ENCODE peak calls at places on chromosome 1, in eight cellular contexts. S, G, J, V, I, R, U and P are unnamed samples. For H3K9me3 and H3K4me1, the result is how much of the 10 kb centered on the place peaks cover.

GRCh38 chr1:94039514-94039870 is 81.5 kb downstream of the ABCA4 start:
- DNase-seq in S (peak), G (peak), J (peak), V (peak), I (peak), R (peak), U (peak), P (peak)

GRCh38 chr1:231986631-231987291 is 360.2 kb downstream of the DISC1 start:
- DNase-seq in S (peak), G (no peak), J (no peak), V (no peak), I (peak), R (peak), U (no peak), P (no peak)

GRCh38 chr1:7595338-7595737 is 175.8 kb upstream of the VAMP3 start:
- DNase-seq in S (no peak), G (no peak), J (peak), V (no peak), I (no peak), R (peak), U (no peak), P (no peak)

GRCh38 chr1:61496501-61496900 is 228.4 kb downstream of the TM2D1 start:
- DNase-seq in S (peak), G (no peak), J (no peak), V (no peak), I (no peak), R (no peak), U (no peak), P (peak)

GRCh38 chr1:155884028-155884950 is 24.9 kb downstream of the SYT11 start:
- DNase-seq in S (peak), G (no peak), J (no peak), V (no peak), I (no peak), R (no peak), U (no peak), P (no peak)

GRCh38 chr1:199020904-199021303 is 382.1 kb downstream of the PTPRC start:
- DNase-seq in S (no peak), G (no peak), J (no peak), V (peak), I (no peak), R (no peak), U (no peak), P (no peak)

GRCh38 chr1:30693820-30694219 is 29.6 kb downstream of the MATN1 start:
- DNase-seq in S (no peak), G (no peak), J (no peak), V (no peak), I (no peak), R (no peak), U (no peak), P (no peak)

GRCh38 chr1:207017615-207018559 is 14.7 kb downstream of the C1orf116 start:
- DNase-seq in S (peak), G (peak), J (no peak), V (no peak), I (no peak), R (no peak), U (no peak), P (no peak)

GRCh38 chr1:67687649-67688048 is 2.6 kb downstream of the GADD45A start:
- DNase-seq in S (peak), G (no peak), J (no peak), V (no peak), I (no peak), R (no peak), U (no peak), P (no peak)

GRCh38 chr1:10378071-10378841 is 20.6 kb upstream of the PGD start:
- DNase-seq in S (peak), G (peak), J (peak), V (peak), I (no peak), R (no peak), U (no peak), P (no peak)

GRCh38 chr1:32592953-32593352 is 53.7 kb downstream of the ZBTB8A start:
- DNase-seq in S (peak), G (no peak), J (no peak), V (no peak), I (no peak), R (no peak), U (no peak), P (no peak)

GRCh38 chr1:111742938-111743549 is 3.8 kb upstream of the INKA2 start:
- DNase-seq in S (peak), G (no peak), J (no peak), V (no peak), I (no peak), R (no peak), U (no peak), P (no peak)

GRCh38 chr1:110130113-110130591 is 17.9 kb downstream of the UBL4B start:
- DNase-seq in S (no peak), G (peak), J (no peak), V (no peak), I (no peak), R (peak), U (no peak), P (no peak)
- H3K9me3 ChIP-seq in S (under half), G (under half), J (under half), V (under half), I (under half), R (under half), U (under half), P (under half)

DNA sequence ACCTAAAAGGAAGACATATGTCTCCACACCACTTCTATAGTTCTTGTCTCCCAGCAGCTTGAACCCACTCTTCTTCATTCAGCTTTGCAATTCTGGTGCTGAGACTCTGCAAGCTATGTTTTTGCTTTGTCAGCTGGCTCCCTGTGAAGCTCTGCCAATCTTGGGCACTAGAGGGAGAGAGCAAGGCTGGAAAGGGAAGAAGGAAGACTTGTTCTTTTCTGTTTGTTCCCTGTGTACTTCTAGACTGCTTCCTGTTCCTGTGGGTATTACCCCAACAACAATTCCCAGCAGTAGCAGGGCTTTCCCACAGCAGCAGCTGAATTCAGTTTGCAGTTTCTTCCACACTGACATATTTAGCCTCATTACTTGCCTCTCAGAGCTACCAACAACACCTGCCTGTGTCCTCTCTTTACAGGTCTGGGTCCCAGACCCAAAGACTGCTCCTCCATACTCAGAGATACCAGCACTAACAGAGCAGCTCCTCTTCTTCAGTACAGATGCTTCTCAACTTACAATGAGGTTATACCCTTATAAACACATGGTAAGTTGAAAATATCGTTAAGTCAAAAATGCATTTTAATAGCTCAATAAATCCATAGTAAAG is 275.2 kb upstream of the NEGR1 start:
- DNase-seq in S (peak), G (no peak), J (no peak), V (peak), I (no peak), R (peak), U (no peak), P (no peak)
- TF ChIP-seq CTCF in S (peak), G (no peak), J (no peak), V (peak), I (no peak), R (peak), U (no peak), P (peak)

GRCh38 chr1:54795841-54796468 is 5.2 kb downstream of the TTC22 start:
- DNase-seq in S (no peak), G (no peak), J (no peak), V (no peak), I (no peak), R (no peak), U (peak), P (peak)

GRCh38 chr1:54798769-54799641 is 2.1 kb downstream of the TTC22 start:
- DNase-seq in S (no peak), G (no peak), J (peak), V (no peak), I (no peak), R (no peak), U (peak), P (no peak)

GRCh38 chr1:54800041-54800898 is 853 bp downstream of the TTC22 start:
- DNase-seq in S (no peak), G (no peak), J (no peak), V (no peak), I (no peak), R (peak), U (peak), P (no peak)

GRCh38 chr1:54796902-54797301 is 4.2 kb downstream of the TTC22 start:
- DNase-seq in S (no peak), G (no peak), J (no peak), V (no peak), I (no peak), R (no peak), U (no peak), P (no peak)

GRCh38 chr1:54798206-54798605 is 2.9 kb downstream of the TTC22 start:
- DNase-seq in S (no peak), G (no peak), J (peak), V (no peak), I (no peak), R (no peak), U (peak), P (no peak)
- H3K4me1 ChIP-seq in S (under half), G (under half), J (under half), V (under half), I (under half), R (under half), U (half or more), P (under half)

GRCh38 chr1:43255438-43256210 is 14.2 kb upstream of the TMEM125 start:
- DNase-seq in S (no peak), G (no peak), J (peak), V (no peak), I (no peak), R (no peak), U (no peak), P (no peak)

GRCh38 chr1:43252225-43252624 is 17.6 kb upstream of the TMEM125 start:
- DNase-seq in S (no peak), G (no peak), J (no peak), V (no peak), I (no peak), R (no peak), U (no peak), P (no peak)

GRCh38 chr1:43253173-43253572 is 16.6 kb upstream of the TMEM125 start:
- DNase-seq in S (no peak), G (no peak), J (peak), V (no peak), I (no peak), R (no peak), U (no peak), P (no peak)

GRCh38 chr1:43251024-43251423 is 18.8 kb upstream of the TMEM125 start:
- DNase-seq in S (no peak), G (no peak), J (peak), V (no peak), I (no peak), R (no peak), U (no peak), P (no peak)

GRCh38 chr1:43253876-43254275 is 15.9 kb upstream of the TMEM125 start:
- DNase-seq in S (no peak), G (no peak), J (peak), V (no peak), I (no peak), R (no peak), U (no peak), P (no peak)
- H3K9me3 ChIP-seq in S (under half), G (under half), J (under half), V (under half), I (under half), R (under half), U (under half), P (under half)